ENCODE peak calls at places on chromosome 16, in seven cellular contexts. P is suprapubic skin, Q is HL-60, J is ascending aorta, N is foreskin fibroblast, M is nephron progenitor cell, T is heart right ventricle. V is an unnamed sample.
A peak's percentile ranks its signal among the peaks of the same experiment; 100 is the strongest.

GRCh38 chr16:56145369-56145768 is 45.9 kb upstream of the GNAO1 start:
- DNase-seq in P (no peak), N (no peak), T (no peak), M (no peak), J (no peak), Q (no peak), V (no peak)

GRCh38 chr16:2511128-2511785 is 2.5 kb upstream of the ATP6V0C start:
- DNase-seq in J (peak; percentile 86), Q (no peak), P (peak; percentile 92), T (peak; percentile 70), N (peak; percentile 57), M (peak; percentile 51), V (peak; percentile 68)

GRCh38 chr16:64051826-64052225 is 1070.0 kb downstream of the CDH11 start:
- DNase-seq in P (no peak), J (no peak), M (no peak), T (no peak), N (no peak), Q (no peak), V (no peak)

GRCh38 chr16:12455287-12455798 is 348.3 kb downstream of the CPPED1 start:
- DNase-seq in M (peak; percentile 77), T (peak; percentile 60), N (peak; percentile 46), Q (peak; percentile 60), P (no peak), J (no peak), V (peak; percentile 51)

GRCh38 chr16:24001706-24002105 is 165.9 kb downstream of the PRKCB start:
- DNase-seq in Q (no peak), N (no peak), J (no peak), P (no peak), M (no peak), T (no peak), V (no peak)

GRCh38 chr16:75219838-75220237 is 1.1 kb downstream of the CTRB1 start:
- DNase-seq in T (no peak), P (no peak), Q (no peak), N (no peak), J (no peak), M (no peak), V (no peak)

GRCh38 chr16:81073560-81074330 is 3.3 kb downstream of the C16orf46 start:
- DNase-seq in J (no peak), N (no peak), T (no peak), Q (no peak), P (no peak), M (no peak), V (no peak)

GRCh38 chr16:70656065-70656711 is 9.8 kb downstream of the IL34 start:
- DNase-seq in J (peak; percentile 51), N (no peak), T (no peak), M (no peak), P (no peak), Q (no peak), V (no peak)

GRCh38 chr16:48611329-48612137 is 1.6 kb upstream of the N4BP1 start:
- DNase-seq in M (no peak), N (no peak), J (peak; percentile 69), P (no peak), T (no peak), Q (peak; percentile 83), V (peak; percentile 76)

GRCh38 chr16:70706948-70707465 is 21.2 kb upstream of the MTSS2 start:
- DNase-seq in T (no peak), N (peak; percentile 93), J (no peak), Q (no peak), P (no peak), M (no peak), V (no peak)

GRCh38 chr16:15689290-15689689 is 39.2 kb downstream of the NDE1 start:
- DNase-seq in M (no peak), N (no peak), J (no peak), T (no peak), Q (no peak), P (no peak), V (no peak)

GRCh38 chr16:84013787-84014569 is 28.6 kb downstream of the SLC38A8 start:
- DNase-seq in P (no peak), Q (peak; percentile 75), J (no peak), N (no peak), M (peak; percentile 93), T (no peak), V (peak; percentile 80)

GRCh38 chr16:22638393-22639206 is 127.9 kb downstream of the NPIPB5 start:
- DNase-seq in J (no peak), Q (peak; percentile 37), T (no peak), P (no peak), M (no peak), N (peak; percentile 83), V (peak; percentile 38)

GRCh38 chr16:46582313-46582712 is 38.9 kb downstream of the SHCBP1 start:
- DNase-seq in N (no peak), M (no peak), P (no peak), J (no peak), T (no peak), Q (peak; percentile 44), V (no peak)

GRCh38 chr16:22232277-22233049 is 26.4 kb downstream of the EEF2K start:
- DNase-seq in J (no peak), P (no peak), M (no peak), N (no peak), T (no peak), Q (no peak), V (no peak)

GRCh38 chr16:4006441-4006989 is 109.7 kb downstream of the ADCY9 start:
- DNase-seq in Q (no peak), N (no peak), T (no peak), P (no peak), J (no peak), M (no peak), V (no peak)

GRCh38 chr16:28549301-28549899 is 4.3 kb upstream of the SGF29 start:
- DNase-seq in T (no peak), P (no peak), M (no peak), Q (peak; percentile 68), J (no peak), N (no peak), V (no peak)

GRCh38 chr16:87951550-87952538 is 610 bp downstream of the BANP start:
- DNase-seq in M (peak; percentile 47), Q (no peak), T (peak; percentile 54), N (no peak), P (no peak), J (no peak), V (no peak)

GRCh38 chr16:2769100-2769529 is 8.0 kb downstream of the ELOB start:
- DNase-seq in Q (no peak), T (no peak), N (no peak), J (no peak), M (no peak), P (no peak), V (no peak)

GRCh38 chr16:47716571-47716970 is 255.4 kb downstream of the PHKB start:
- DNase-seq in T (no peak), P (no peak), Q (no peak), M (no peak), N (no peak), J (no peak), V (no peak)

GRCh38 chr16:28292731-28293588 is 635 bp downstream of the SBK1 start:
- DNase-seq in T (no peak), J (no peak), Q (no peak), N (no peak), P (no peak), M (peak; percentile 61), V (no peak)

GRCh38 chr16:80285089-80285488 is 255.7 kb upstream of the DYNLRB2 start:
- DNase-seq in N (peak; percentile 85), Q (no peak), T (no peak), J (no peak), M (no peak), P (no peak), V (no peak)

DNA sequence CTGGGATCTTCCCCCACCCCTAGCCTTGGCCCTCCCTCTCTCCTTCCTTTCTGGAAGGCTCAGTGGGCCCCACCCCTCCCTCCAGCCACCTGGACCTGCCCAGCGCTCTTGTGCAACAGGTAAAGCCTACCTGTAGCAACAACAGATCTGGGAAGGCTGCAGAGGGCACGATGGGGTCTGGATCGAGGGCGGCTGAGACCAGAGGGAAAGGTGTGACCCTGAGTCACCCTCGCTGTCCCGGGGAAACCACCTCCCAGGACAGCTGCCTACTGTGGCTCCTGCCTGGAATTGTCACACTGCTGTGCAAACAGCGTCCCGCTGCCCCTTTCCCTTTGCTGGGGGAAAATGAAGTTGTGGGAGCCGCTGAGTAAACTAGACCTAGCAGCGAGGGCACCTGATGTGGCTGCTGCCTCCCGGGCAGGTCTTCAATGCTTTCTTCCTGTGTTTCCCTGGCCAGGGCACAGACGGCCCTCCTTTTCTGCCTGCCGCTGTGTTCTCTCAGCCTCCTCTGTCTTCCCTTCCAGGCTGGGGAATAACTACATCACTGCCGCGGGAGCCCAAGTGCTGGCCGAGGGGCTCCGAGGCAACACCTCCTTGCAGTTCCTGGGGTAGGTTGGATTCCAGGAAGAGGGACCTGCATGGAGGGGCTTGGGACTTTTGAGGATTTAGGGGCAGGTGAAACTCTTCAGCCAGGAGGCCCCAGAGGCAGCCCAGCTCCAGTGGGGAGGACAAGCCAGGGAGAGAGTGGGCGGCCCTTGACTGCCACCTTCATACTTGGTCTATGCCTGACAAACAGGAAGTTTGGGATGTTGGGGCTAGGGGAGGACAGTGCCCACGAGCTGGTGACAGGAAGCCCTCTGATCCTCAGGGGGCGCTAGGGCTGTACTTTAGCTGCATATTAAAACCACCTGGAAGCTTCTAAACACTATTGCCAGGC is 22.2 kb upstream of the CYLD start:
- DNase-seq in Q (peak; percentile 33), N (no peak), T (no peak), J (no peak), P (no peak), M (no peak), V (no peak)
- TF ChIP-seq CTCF in Q (no peak), N (no peak), T (no peak), J (no peak), P (no peak), M (no peak), V (no peak)

GRCh38 chr16:89122322-89122831 is 28.7 kb downstream of the ACSF3 start:
- DNase-seq in P (no peak), M (no peak), J (no peak), N (no peak), T (peak; percentile 2), Q (no peak), V (peak; percentile 34)
- TF ChIP-seq CTCF in P (no peak), M (no peak), J (no peak), N (no peak), T (no peak), Q (no peak), V (no peak)

GRCh38 chr16:58661199-58661830 is 23.3 kb downstream of the SLC38A7 start:
- DNase-seq in M (peak; percentile 29), P (no peak), Q (peak; percentile 75), J (peak; percentile 74), T (no peak), N (peak; percentile 83), V (peak; percentile 62)
- TF ChIP-seq CTCF in M (peak; percentile 58), P (no peak), Q (peak; percentile 82), J (peak; percentile 57), T (peak; percentile 63), N (peak; percentile 75), V (peak; percentile 64)

DNA sequence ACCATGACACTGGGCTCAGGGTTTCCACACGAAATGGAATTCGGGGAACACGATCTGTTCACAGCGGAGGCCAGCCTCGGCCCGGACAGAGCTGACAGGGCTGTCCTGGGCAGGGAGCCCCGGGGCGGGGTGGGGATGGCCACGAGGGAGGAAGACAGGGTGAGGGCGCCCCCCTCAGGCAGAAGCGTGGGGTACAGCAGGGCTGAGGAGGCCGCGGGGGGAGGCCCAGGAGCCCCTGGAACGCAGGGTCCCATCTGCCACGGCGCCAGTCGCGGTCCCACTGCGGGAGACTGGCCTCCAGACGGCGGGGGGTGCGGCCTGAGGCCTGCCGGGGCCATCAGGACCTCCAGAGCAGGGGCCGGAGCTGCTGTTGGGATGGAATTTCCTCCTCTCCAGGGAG is 75.9 kb downstream of the LMF1 start:
- DNase-seq in Q (no peak), J (no peak), M (no peak), T (no peak), P (no peak), N (no peak), V (no peak)
- TF ChIP-seq CTCF in Q (no peak), J (no peak), M (no peak), T (no peak), P (no peak), N (no peak), V (peak; percentile 15)